ENCODE peak calls at places on chromosome 6, in four cellular contexts. Q, O, K and N are unnamed samples.

GRCh38 chr6:75130784-75131183 is 75.1 kb downstream of the COL12A1 start:
- DNase-seq in K (no peak), Q (no peak), O (peak), N (no peak)

GRCh38 chr6:144718431-144718830 is 433.3 kb downstream of the UTRN start:
- DNase-seq in Q (no peak), O (peak), K (no peak), N (no peak)

GRCh38 chr6:41467106-41467505 is 79.1 kb upstream of the FOXP4 start:
- DNase-seq in Q (no peak), K (no peak), O (no peak), N (no peak)

GRCh38 chr6:14094721-14095120 is 22.9 kb upstream of the CD83 start:
- DNase-seq in K (no peak), O (no peak), Q (no peak), N (no peak)

GRCh38 chr6:138455746-138456392 is 43.4 kb downstream of the NHSL1 start:
- DNase-seq in Q (no peak), K (peak), O (peak), N (no peak)

GRCh38 chr6:55286824-55287223 is 40.4 kb upstream of the GFRAL start:
- DNase-seq in K (no peak), Q (no peak), O (no peak), N (no peak)

GRCh38 chr6:163151212-163151611 is 263.3 kb upstream of the QKI start:
- DNase-seq in K (no peak), Q (no peak), O (no peak), N (no peak)

GRCh38 chr6:4853782-4854511 is 77.7 kb downstream of the CDYL start:
- DNase-seq in Q (peak), O (peak), K (no peak), N (no peak)

GRCh38 chr6:35496851-35497570 is at the start of gene TEAD3:
- DNase-seq in Q (peak), K (no peak), O (peak), N (peak)

GRCh38 chr6:37005061-37005810 is at the start of gene FGD2:
- DNase-seq in K (no peak), O (no peak), Q (no peak), N (peak)

GRCh38 chr6:44016131-44016870 is 111.0 kb downstream of the MRPL14 start:
- DNase-seq in O (peak), Q (no peak), K (no peak), N (no peak)

GRCh38 chr6:130366011-130366963 is at the start of gene TMEM200A:
- DNase-seq in K (no peak), Q (peak), O (peak), N (peak)

GRCh38 chr6:95203153-95203754 is 374.1 kb upstream of the MANEA start:
- DNase-seq in Q (no peak), K (no peak), O (peak), N (peak)

GRCh38 chr6:34243131-34243771 is 5.6 kb downstream of the SMIM29 start:
- DNase-seq in O (peak), Q (no peak), K (no peak), N (no peak)

GRCh38 chr6:161442381-161442858 is 168.6 kb upstream of the AGPAT4 start:
- DNase-seq in K (no peak), O (no peak), Q (no peak), N (no peak)

GRCh38 chr6:36823421-36824096 is 15.7 kb downstream of the CPNE5 start:
- DNase-seq in Q (no peak), O (no peak), K (no peak), N (no peak)

GRCh38 chr6:34484899-34485298 is 19.0 kb downstream of the PACSIN1 start:
- DNase-seq in Q (no peak), K (peak), O (no peak), N (peak)

GRCh38 chr6:71080793-71081192 is 123.9 kb upstream of the B3GAT2 start:
- DNase-seq in Q (no peak), K (no peak), O (peak), N (no peak)

GRCh38 chr6:36688534-36689075 is 9.0 kb upstream of the RAB44 start:
- DNase-seq in O (peak), Q (no peak), K (no peak), N (no peak)

GRCh38 chr6:127118505-127119360 is at the start of gene RSPO3:
- DNase-seq in O (peak), K (no peak), Q (peak), N (no peak)

GRCh38 chr6:14707971-14708465 is 537.9 kb upstream of the JARID2 start:
- DNase-seq in K (no peak), O (no peak), Q (no peak), N (no peak)

GRCh38 chr6:169175360-169175887 is 78.2 kb downstream of the THBS2 start:
- DNase-seq in K (no peak), Q (no peak), O (no peak), N (no peak)

GRCh38 chr6:26032387-26033131 is 54.7 kb upstream of the HFE start:
- DNase-seq in K (peak), O (peak), Q (no peak), N (peak)

GRCh38 chr6:148794797-148795196 is 48.0 kb downstream of the UST start:
- DNase-seq in K (no peak), O (no peak), Q (no peak), N (no peak)

GRCh38 chr6:33962673-33963072 is 158.9 kb upstream of the MLN start:
- DNase-seq in O (no peak), K (no peak), Q (no peak), N (no peak)

GRCh38 chr6:77462359-77463307 is 658 bp downstream of the HTR1B start:
- DNase-seq in Q (no peak), K (no peak), O (no peak), N (no peak)
- TF ChIP-seq CEBPB in Q (no peak), K (no peak), O (no peak), N (no peak)

GRCh38 chr6:147765541-147765940 is 257.1 kb downstream of the SAMD5 start:
- DNase-seq in O (no peak), K (no peak), Q (no peak), N (peak)

GRCh38 chr6:147772724-147773123 is 264.2 kb downstream of the SAMD5 start:
- DNase-seq in O (no peak), K (no peak), Q (no peak), N (no peak)

GRCh38 chr6:147770221-147770620 is 261.7 kb downstream of the SAMD5 start:
- DNase-seq in O (no peak), Q (no peak), K (no peak), N (no peak)

GRCh38 chr6:147769496-147770087 is 261.1 kb downstream of the SAMD5 start:
- DNase-seq in O (no peak), Q (no peak), K (no peak), N (no peak)

GRCh38 chr6:147768969-147769368 is 260.5 kb downstream of the SAMD5 start:
- DNase-seq in K (no peak), O (no peak), Q (no peak), N (no peak)
- TF ChIP-seq CEBPB in K (no peak), O (no peak), Q (no peak), N (no peak)

GRCh38 chr6:85679445-85680123 is 36.9 kb upstream of the SYNCRIP start:
- DNase-seq in O (no peak), Q (no peak), K (no peak), N (no peak)
- TF ChIP-seq CEBPB in O (no peak), Q (no peak), K (no peak), N (no peak)

GRCh38 chr6:87257565-87257964 is 64.8 kb upstream of the SMIM8 start:
- DNase-seq in Q (no peak), K (no peak), O (no peak), N (no peak)
- TF ChIP-seq CEBPB in Q (no peak), K (no peak), O (no peak), N (no peak)